ENCODE peak calls at places on chromosomes 16 and 17, in five cellular contexts. T is heart right ventricle, Y is fibroblast of lung, Q is esophagus squamous epithelium, I is A549. W is an unnamed sample.

GRCh38 chr17:65529040-65529633 is 32.3 kb downstream of the AXIN2 start:
- DNase-seq in Q (no peak), T (no peak), Y (no peak), I (no peak), W (no peak)

GRCh38 chr16:8660841-8661301 is 13.5 kb upstream of the ABAT start:
- DNase-seq in T (peak; percentile 24), Q (no peak), Y (peak; percentile 42), I (peak; percentile 72), W (no peak)

GRCh38 chr16:12572316-12572985 is 231.2 kb downstream of the CPPED1 start:
- DNase-seq in T (no peak), Q (no peak), Y (no peak), I (no peak), W (no peak)

GRCh38 chr16:60640038-60640437 is 1396.2 kb downstream of the CDH8 start:
- DNase-seq in T (no peak), Y (peak; percentile 1), Q (no peak), I (no peak), W (no peak)

GRCh38 chr16:12276631-12277030 is 300.1 kb downstream of the SNX29 start:
- DNase-seq in T (no peak), I (no peak), Q (no peak), Y (no peak), W (no peak)

GRCh38 chr17:826778-827177 is 44.6 kb downstream of the MRM3 start:
- DNase-seq in Y (no peak), T (no peak), Q (no peak), I (no peak), W (no peak)

GRCh38 chr17:28760987-28761562 is 17.3 kb downstream of the TRAF4 start:
- DNase-seq in Q (no peak), Y (peak; percentile 60), I (no peak), T (peak; percentile 54), W (no peak)

GRCh38 chr17:4101127-4101798 is 41.6 kb downstream of the ZZEF1 start:
- DNase-seq in Y (peak; percentile 23), Q (no peak), I (peak; percentile 31), T (peak; percentile 11), W (no peak)

GRCh38 chr17:67891481-67892119 is 66.3 kb downstream of the BPTF start:
- DNase-seq in T (no peak), Y (peak; percentile 54), I (peak; percentile 68), Q (no peak), W (no peak)

GRCh38 chr16:89785523-89786155 is 30.8 kb downstream of the FANCA start:
- DNase-seq in T (no peak), Q (no peak), I (no peak), Y (no peak), W (no peak)

GRCh38 chr16:76278976-76279375 is 1.8 kb downstream of the CNTNAP4 start:
- DNase-seq in Q (no peak), I (peak; percentile 26), T (no peak), Y (no peak), W (no peak)

GRCh38 chr17:48127371-48128051 is 19.9 kb downstream of the SNX11 start:
- DNase-seq in I (peak; percentile 61), Y (peak; percentile 52), Q (no peak), T (no peak), W (no peak)

GRCh38 chr17:76007131-76007849 is 6.6 kb downstream of the CDK3 start:
- DNase-seq in I (no peak), Y (no peak), Q (no peak), T (no peak), W (no peak)

GRCh38 chr17:82835766-82836512 is 3.9 kb downstream of the ZNF750 start:
- DNase-seq in T (no peak), I (no peak), Q (no peak), Y (no peak), W (no peak)

GRCh38 chr17:38871247-38871991 is 1.6 kb downstream of the LASP1 start:
- DNase-seq in Q (no peak), T (peak; percentile 69), I (peak; percentile 94), Y (peak; percentile 71), W (peak; percentile 83)

GRCh38 chr17:21039839-21040575 is 2.8 kb downstream of the USP22 start:
- DNase-seq in I (peak; percentile 81), Y (peak; percentile 60), Q (no peak), T (no peak), W (no peak)

GRCh38 chr17:45740553-45741330 is 43.4 kb upstream of the CRHR1 start:
- DNase-seq in T (peak; percentile 47), Q (no peak), Y (peak; percentile 11), I (peak; percentile 63), W (no peak)

GRCh38 chr17:65527381-65527780 is 34.1 kb downstream of the AXIN2 start:
- DNase-seq in I (no peak), T (no peak), Q (no peak), Y (no peak), W (peak; percentile 30)

GRCh38 chr16:82629441-82630027 is 2.8 kb downstream of the CDH13 start:
- DNase-seq in T (no peak), Q (no peak), Y (peak; percentile 93), I (no peak), W (no peak)

GRCh38 chr16:27203429-27204231 is at the start of gene KDM8:
- DNase-seq in Y (peak; percentile 99), I (peak; percentile 100), T (peak; percentile 99), Q (peak; percentile 96), W (peak; percentile 100)

GRCh38 chr16:7150230-7150629 is 182.4 kb upstream of the RBFOX1 start:
- DNase-seq in I (no peak), Q (no peak), T (no peak), Y (no peak), W (no peak)

GRCh38 chr17:1083451-1084187 is 86.7 kb downstream of the TIMM22 start:
- DNase-seq in I (no peak), Q (no peak), T (no peak), Y (peak; percentile 62), W (no peak)

GRCh38 chr17:10802487-10803284 is 1.2 kb downstream of the TMEM238L start:
- DNase-seq in I (no peak), T (no peak), Q (no peak), Y (no peak), W (no peak)

GRCh38 chr16:87501117-87501516 is 8.3 kb upstream of the ZCCHC14 start:
- DNase-seq in T (no peak), Y (no peak), I (no peak), Q (no peak), W (no peak)

GRCh38 chr17:63760771-63761539 is 12.4 kb downstream of the CCDC47 start:
- DNase-seq in Y (peak; percentile 9), Q (no peak), T (no peak), I (peak; percentile 22), W (no peak)

GRCh38 chr16:66474750-66475199 is 47.7 kb downstream of the BEAN1 start:
- DNase-seq in Q (no peak), Y (no peak), T (no peak), I (no peak), W (peak; percentile 48)

GRCh38 chr16:20903889-20904506 is 3.4 kb downstream of the LYRM1 start:
- DNase-seq in T (no peak), Y (no peak), I (no peak), Q (no peak), W (no peak)

GRCh38 chr17:64032081-64032480 is 11.6 kb upstream of the ICAM2 start:
- DNase-seq in Y (peak; percentile 12), I (no peak), Q (no peak), T (no peak), W (peak; percentile 31)

GRCh38 chr17:1150863-1151685 is 28.7 kb downstream of the ABR start:
- DNase-seq in T (no peak), Y (peak; percentile 36), I (no peak), Q (no peak), W (no peak)

GRCh38 chr16:58022601-58023371 is 2.8 kb upstream of the MMP15 start:
- DNase-seq in T (peak; percentile 76), Q (no peak), Y (peak; percentile 73), I (no peak), W (no peak)

GRCh38 chr16:56554441-56554840 is 10.4 kb upstream of the MT4 start:
- DNase-seq in Q (no peak), Y (no peak), T (no peak), I (no peak), W (no peak)

DNA sequence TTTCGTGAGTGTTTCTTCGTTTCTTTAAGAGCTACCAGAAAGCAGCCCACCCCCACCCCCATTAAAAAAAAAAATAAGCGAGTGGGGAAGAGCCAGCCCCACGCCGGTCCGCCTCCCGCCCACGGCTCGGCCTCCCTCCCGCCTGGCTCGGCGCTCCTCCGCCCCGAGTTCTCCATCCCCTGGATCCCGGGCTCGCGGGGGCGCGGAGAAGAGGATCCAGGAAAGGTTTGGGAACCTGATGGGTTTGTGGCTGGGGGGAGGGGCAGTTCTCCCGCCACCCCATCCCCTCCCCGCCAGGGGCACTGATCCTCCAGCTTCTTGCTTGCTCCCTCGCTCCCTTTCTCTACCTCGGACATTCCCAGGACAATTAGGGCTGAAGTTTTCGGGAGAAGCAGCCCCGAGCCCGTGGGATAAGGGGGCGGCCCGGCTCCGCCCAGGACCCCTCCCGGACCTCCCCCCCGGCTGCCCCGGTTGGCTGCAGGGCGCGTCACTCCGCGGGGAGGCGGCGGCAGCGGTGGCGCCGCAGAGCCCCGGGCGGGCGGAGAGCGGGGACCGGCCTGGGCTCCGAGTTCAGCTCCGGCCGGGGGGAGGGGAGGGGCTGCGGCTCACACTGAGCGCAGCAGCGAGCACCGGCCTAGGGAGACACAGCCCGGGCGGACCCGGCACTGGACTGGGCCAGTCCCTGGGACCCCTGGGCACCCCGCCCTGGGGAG is 1.0 kb upstream of the SALL1 start:
- DNase-seq in T (peak; percentile 71), Q (no peak), Y (peak; percentile 91), I (peak; percentile 16), W (no peak)
- H3K4me3 ChIP-seq in T (peak overlapping the region; percentile 54), Q (peak overlapping the region; percentile 45), Y (no peak overlapping the region), I (peak overlapping the region; percentile 42), W (peak overlapping the region; percentile 68)

GRCh38 chr17:15349119-15349518 is 7.7 kb upstream of the TEKT3 start:
- DNase-seq in I (no peak), Y (no peak), Q (no peak), T (no peak), W (no peak)

GRCh38 chr17:15351925-15352324 is 10.5 kb upstream of the TEKT3 start:
- DNase-seq in Q (no peak), I (peak; percentile 76), Y (peak; percentile 72), T (no peak), W (no peak)

GRCh38 chr17:15351487-15351840 is 10.1 kb upstream of the TEKT3 start:
- DNase-seq in I (no peak), Q (no peak), T (no peak), Y (no peak), W (no peak)

GRCh38 chr17:15348030-15348429 is 6.6 kb upstream of the TEKT3 start:
- DNase-seq in T (no peak), Y (peak; percentile 51), I (peak; percentile 67), Q (no peak), W (no peak)

GRCh38 chr17:15350777-15351486 is 9.5 kb upstream of the TEKT3 start:
- DNase-seq in Q (no peak), T (no peak), Y (no peak), I (no peak), W (no peak)
- H3K4me3 ChIP-seq in Q (no peak overlapping the region), T (peak overlapping the region; percentile 7), Y (no peak overlapping the region), I (no peak overlapping the region), W (no peak overlapping the region)

GRCh38 chr17:50547736-50548083 is 736 bp downstream of the SPATA20 start:
- DNase-seq in Y (no peak), I (peak; percentile 45), Q (no peak), T (no peak), W (no peak)
- H3K4me3 ChIP-seq in Y (peak overlapping the region; percentile 76), I (peak overlapping the region; percentile 67), Q (peak overlapping the region; percentile 70), T (peak overlapping the region; percentile 74), W (peak overlapping the region; percentile 69)

DNA sequence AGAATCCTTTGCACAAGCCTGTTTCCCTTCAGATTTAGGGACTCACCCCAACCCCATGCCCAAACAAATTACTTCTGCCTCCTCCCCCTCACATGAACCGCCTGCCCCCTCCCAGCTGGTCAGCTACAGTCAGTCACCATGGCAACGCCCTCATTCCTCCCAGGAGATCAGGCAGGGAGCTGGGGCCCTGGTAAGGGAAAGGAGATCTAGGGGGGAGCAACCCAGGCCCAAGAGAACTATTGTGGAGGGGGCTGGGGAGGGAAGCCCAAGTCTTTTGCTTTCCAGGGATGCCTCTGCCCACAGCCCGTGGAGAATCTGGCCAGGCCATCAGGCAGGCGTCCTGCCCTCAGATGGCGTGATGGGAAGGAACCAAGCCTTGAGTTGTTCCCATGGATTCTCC is 2.8 kb downstream of the FAM171A2 start:
- DNase-seq in I (no peak), Y (peak; percentile 34), T (no peak), Q (no peak), W (no peak)
- H3K4me3 ChIP-seq in I (no peak overlapping the region), Y (no peak overlapping the region), T (no peak overlapping the region), Q (no peak overlapping the region), W (no peak overlapping the region)